ENCODE peak calls at places on chromosomes 2 and 18, in seven cellular contexts. U, G, Y, I, W, F and C are unnamed samples.

GRCh38 chr2:237497820-237498128 is 10.7 kb downstream of the MLPH start:
- DNase-seq in U (no peak), G (no peak), Y (no peak), I (no peak), W (no peak), F (no peak), C (peak; percentile 69)

GRCh38 chr18:74669136-74669798 is 71.6 kb downstream of the ZNF407 start:
- DNase-seq in U (no peak), G (no peak), Y (no peak), I (no peak), W (no peak), F (no peak), C (no peak)

GRCh38 chr2:217897816-217898806 is 104.7 kb downstream of the TNS1 start:
- DNase-seq in U (peak; percentile 61), G (no peak), Y (no peak), I (no peak), W (no peak), F (no peak), C (no peak)

GRCh38 chr18:63965716-63966330 is 4.1 kb upstream of the SERPINB8 start:
- DNase-seq in U (no peak), G (no peak), Y (no peak), I (no peak), W (no peak), F (no peak), C (no peak)

GRCh38 chr2:20050712-20051517 is 513 bp downstream of the LAPTM4A start:
- DNase-seq in U (peak; percentile 87), G (no peak), Y (peak; percentile 8), I (peak; percentile 42), W (peak; percentile 42), F (no peak), C (no peak)

GRCh38 chr2:9347411-9347853 is 75.9 kb downstream of the ITGB1BP1 start:
- DNase-seq in U (no peak), G (no peak), Y (no peak), I (no peak), W (no peak), F (no peak), C (peak; percentile 87)

GRCh38 chr18:74353169-74353775 is 37.6 kb downstream of the C18orf63 start:
- DNase-seq in U (peak; percentile 86), G (no peak), Y (peak; percentile 33), I (peak; percentile 47), W (peak; percentile 91), F (peak; percentile 18), C (peak; percentile 81)

GRCh38 chr2:178845565-178846457 is 38.6 kb upstream of the TTN start:
- DNase-seq in U (no peak), G (no peak), Y (no peak), I (no peak), W (no peak), F (peak; percentile 33), C (no peak)

GRCh38 chr2:158142568-158143332 is 41.1 kb downstream of the UPP2 start:
- DNase-seq in U (no peak), G (no peak), Y (peak; percentile 23), I (no peak), W (peak; percentile 40), F (no peak), C (no peak)

GRCh38 chr18:62751341-62751821 is 36.0 kb downstream of the PHLPP1 start:
- DNase-seq in U (peak; percentile 85), G (no peak), Y (no peak), I (no peak), W (no peak), F (no peak), C (no peak)

GRCh38 chr18:21241224-21242131 is 554 bp upstream of the GREB1L start:
- DNase-seq in U (peak; percentile 69), G (no peak), Y (no peak), I (peak; percentile 52), W (peak; percentile 46), F (no peak), C (no peak)

GRCh38 chr2:101961287-101962242 is 30.2 kb upstream of the IL1R2 start:
- DNase-seq in U (no peak), G (no peak), Y (peak; percentile 22), I (peak; percentile 13), W (no peak), F (peak; percentile 95), C (peak; percentile 73)

GRCh38 chr2:151083864-151084263 is 177.8 kb downstream of the RBM43 start:
- DNase-seq in U (no peak), G (no peak), Y (no peak), I (no peak), W (no peak), F (no peak), C (no peak)

GRCh38 chr2:75460630-75461029 is 100.1 kb downstream of the EVA1A start:
- DNase-seq in U (no peak), G (no peak), Y (no peak), I (no peak), W (no peak), F (no peak), C (no peak)

GRCh38 chr18:48841381-48842258 is 109.1 kb downstream of the SMAD7 start:
- DNase-seq in U (no peak), G (no peak), Y (peak; percentile 83), I (no peak), W (no peak), F (no peak), C (no peak)

GRCh38 chr2:236938126-236938525 is 147.6 kb upstream of the COPS8 start:
- DNase-seq in U (no peak), G (no peak), Y (no peak), I (no peak), W (no peak), F (no peak), C (peak; percentile 22)